ENCODE peak calls at places on chromosomes 1 and 21, in four cellular contexts. B is upper lobe of left lung, A is IMR-90, P is transverse colon. Z is an unnamed sample.
A peak's percentile ranks its signal among the peaks of the same experiment; 100 is the strongest.

GRCh38 chr21:34995979-34996303 is 53.2 kb downstream of the RUNX1 start:
- DNase-seq in B (no peak), A (peak; percentile 36), P (no peak), Z (no peak)

GRCh38 chr1:233166896-233167295 is 128.6 kb downstream of the PCNX2 start:
- DNase-seq in B (no peak), A (no peak), P (no peak), Z (no peak)

GRCh38 chr1:223513309-223513708 is 120.1 kb downstream of the CCDC185 start:
- DNase-seq in P (no peak), A (no peak), B (no peak), Z (no peak)

GRCh38 chr1:15348648-15349047 is 61.0 kb upstream of the EFHD2 start:
- DNase-seq in P (no peak), B (no peak), A (no peak), Z (no peak)

GRCh38 chr1:22769932-22770331 is 59.3 kb downstream of the EPHB2 start:
- DNase-seq in A (no peak), P (no peak), B (no peak), Z (no peak)

GRCh38 chr1:30450818-30451233 is 272.6 kb downstream of the MATN1 start:
- DNase-seq in P (no peak), A (no peak), B (no peak), Z (peak; percentile 11)

GRCh38 chr1:23995431-23995837 is 15.3 kb upstream of the SRSF10 start:
- DNase-seq in B (peak; percentile 24), P (no peak), A (peak; percentile 68), Z (no peak)

GRCh38 chr1:169497317-169497716 is 11.6 kb upstream of the SLC19A2 start:
- DNase-seq in A (no peak), B (no peak), P (no peak), Z (no peak)

GRCh38 chr1:57461405-57461804 is 37.5 kb upstream of the DAB1 start:
- DNase-seq in B (no peak), P (no peak), A (no peak), Z (no peak)

GRCh38 chr1:153546796-153547559 is 1.4 kb upstream of the S100A4 start:
- DNase-seq in B (no peak), A (no peak), P (peak; percentile 6), Z (no peak)

GRCh38 chr1:87034351-87034750 is 119.9 kb downstream of the HS2ST1 start:
- DNase-seq in P (no peak), B (no peak), A (no peak), Z (no peak)

GRCh38 chr1:46393510-46393909 is 607 bp upstream of the FAAH start:
- DNase-seq in P (no peak), A (no peak), B (no peak), Z (no peak)

GRCh38 chr1:8602471-8603219 is 214.8 kb downstream of the RERE start:
- DNase-seq in P (no peak), B (no peak), A (no peak), Z (no peak)

GRCh38 chr1:248618878-248619277 is 16.0 kb downstream of the OR2T11 start:
- DNase-seq in B (no peak), A (peak; percentile 0), P (peak; percentile 70), Z (peak; percentile 87)

GRCh38 chr1:33049381-33049780 is 12.7 kb upstream of the AK2 start:
- DNase-seq in P (no peak), A (no peak), B (no peak), Z (no peak)

GRCh38 chr1:21904725-21905520 is 32.2 kb downstream of the HSPG2 start:
- DNase-seq in P (peak; percentile 82), A (peak; percentile 90), B (peak; percentile 73), Z (peak; percentile 79)

GRCh38 chr1:182391362-182392044 is at the start of gene GLUL:
- DNase-seq in A (peak; percentile 89), B (peak; percentile 99), P (peak; percentile 95), Z (peak; percentile 93)

GRCh38 chr1:34419662-34420061 is 243.0 kb downstream of the C1orf94 start:
- DNase-seq in B (no peak), P (no peak), A (no peak), Z (no peak)

GRCh38 chr1:204623365-204623893 is 62.1 kb downstream of the LRRN2 start:
- DNase-seq in B (peak; percentile 51), P (peak; percentile 53), A (peak; percentile 48), Z (no peak)

GRCh38 chr21:33948096-33948950 is 32.7 kb upstream of the ATP5PO start:
- DNase-seq in A (peak; percentile 30), B (no peak), P (peak; percentile 77), Z (peak; percentile 92)

GRCh38 chr1:111944121-111944785 is 45.2 kb downstream of the KCND3 start:
- DNase-seq in P (no peak), B (no peak), A (no peak), Z (no peak)

GRCh38 chr1:231934797-231935196 is 308.2 kb downstream of the DISC1 start:
- DNase-seq in B (no peak), A (peak; percentile 64), P (no peak), Z (no peak)

GRCh38 chr1:245894843-245895242 is 612.2 kb downstream of the SMYD3 start:
- DNase-seq in B (no peak), A (no peak), P (peak; percentile 58), Z (no peak)

GRCh38 chr1:111190931-111191451 is 9.5 kb downstream of the DENND2D start:
- DNase-seq in P (no peak), B (no peak), A (peak; percentile 61), Z (no peak)

GRCh38 chr1:185260611-185261010 is 56.4 kb downstream of the IVNS1ABP start:
- DNase-seq in B (no peak), A (peak; percentile 11), P (no peak), Z (no peak)

GRCh38 chr1:145927916-145928647 is 798 bp upstream of the RBM8A start:
- DNase-seq in A (no peak), P (peak; percentile 25), B (peak; percentile 58), Z (no peak)

GRCh38 chr1:65489481-65489880 is 69.0 kb downstream of the LEPR start:
- DNase-seq in P (no peak), A (no peak), B (no peak), Z (no peak)

GRCh38 chr1:52674497-52675384 is 23.4 kb downstream of the COA7 start:
- DNase-seq in P (no peak), A (peak; percentile 38), B (no peak), Z (no peak)

GRCh38 chr1:88434836-88435235 is 249.2 kb upstream of the PKN2 start:
- DNase-seq in B (no peak), A (no peak), P (no peak), Z (no peak)

GRCh38 chr1:35560256-35561225 is 2.9 kb downstream of the NCDN start:
- DNase-seq in A (no peak), B (peak; percentile 84), P (peak; percentile 39), Z (no peak)

GRCh38 chr1:117336087-117336817 is 31.0 kb upstream of the MAN1A2 start:
- DNase-seq in A (peak; percentile 46), B (no peak), P (no peak), Z (no peak)

GRCh38 chr1:210200090-210200736 is 32.4 kb upstream of the SERTAD4 start:
- DNase-seq in P (no peak), A (no peak), B (no peak), Z (no peak)

GRCh38 chr1:182038220-182038619 is 23.3 kb downstream of the ZNF648 start:
- DNase-seq in P (no peak), B (no peak), A (no peak), Z (no peak)

GRCh38 chr1:48873944-48874343 is 97.3 kb upstream of the BEND5 start:
- DNase-seq in A (no peak), P (no peak), B (no peak), Z (no peak)

GRCh38 chr1:26015358-26015757 is 6.2 kb upstream of the EXTL1 start:
- DNase-seq in A (peak; percentile 56), P (peak; percentile 44), B (no peak), Z (no peak)

GRCh38 chr21:16624468-16625102 is 888.3 kb upstream of the CXADR start:
- DNase-seq in B (no peak), A (no peak), P (no peak), Z (no peak)

GRCh38 chr1:197080323-197080722 is 13.3 kb upstream of the F13B start:
- DNase-seq in B (no peak), P (no peak), A (no peak), Z (no peak)

GRCh38 chr1:197081117-197081753 is 14.2 kb upstream of the F13B start:
- DNase-seq in A (no peak), B (no peak), P (no peak), Z (no peak)

GRCh38 chr1:197083474-197083873 is 16.4 kb upstream of the F13B start:
- DNase-seq in A (no peak), B (no peak), P (no peak), Z (no peak)
- TF ChIP-seq POLR2A in A (no peak), B (no peak), P (no peak), Z (no peak)

DNA sequence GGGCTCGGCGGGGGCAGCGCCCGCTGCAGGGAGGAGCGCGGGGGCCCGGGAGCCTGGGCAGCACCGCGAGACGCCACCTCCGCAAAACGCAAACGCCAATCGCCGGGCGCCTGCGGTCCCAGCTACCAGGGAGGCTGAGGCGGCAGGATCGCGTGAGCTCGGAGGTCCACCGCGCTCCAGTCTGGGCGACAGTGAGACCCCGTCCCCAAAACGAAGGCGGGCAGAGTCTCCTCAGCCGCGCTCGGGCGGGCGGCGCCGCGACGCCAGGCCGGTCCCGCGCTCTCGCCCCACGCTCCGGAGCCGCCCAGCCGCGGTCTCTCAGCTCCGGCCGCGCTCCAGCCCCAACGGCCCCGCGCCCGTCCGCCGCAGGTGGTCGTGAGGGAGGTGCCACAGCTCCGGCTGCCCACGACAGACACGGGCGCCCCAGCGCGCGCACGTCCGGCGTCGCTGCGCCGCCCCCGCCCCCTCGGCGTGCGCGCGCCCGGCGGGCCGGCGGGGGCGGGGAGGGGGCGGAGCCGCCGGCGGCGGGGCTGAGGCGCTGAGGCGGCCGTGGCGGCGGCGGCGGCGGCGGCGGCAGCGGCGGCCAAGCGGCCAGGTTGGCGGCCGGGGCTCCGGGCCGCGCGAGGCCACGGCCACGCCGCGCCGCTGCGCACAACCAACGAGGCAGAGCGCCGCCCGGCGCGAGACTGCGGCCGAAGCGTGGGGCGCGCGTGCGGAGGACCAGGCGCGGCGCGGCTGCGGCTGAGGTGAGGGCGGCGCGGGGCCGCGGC is at the start of gene ADARB1:
- DNase-seq in P (peak; percentile 57), B (peak; percentile 94), A (peak; percentile 56), Z (peak; percentile 45)
- TF ChIP-seq POLR2A in P (no peak), B (peak; percentile 47), A (peak; percentile 86), Z (peak; percentile 58)

GRCh38 chr1:179293340-179294327 is at the start of gene SOAT1:
- DNase-seq in A (peak; percentile 88), B (peak; percentile 99), P (peak; percentile 95), Z (peak; percentile 99)
- TF ChIP-seq POLR2A in A (peak; percentile 83), B (peak; percentile 85), P (peak; percentile 92), Z (peak; percentile 80)

DNA sequence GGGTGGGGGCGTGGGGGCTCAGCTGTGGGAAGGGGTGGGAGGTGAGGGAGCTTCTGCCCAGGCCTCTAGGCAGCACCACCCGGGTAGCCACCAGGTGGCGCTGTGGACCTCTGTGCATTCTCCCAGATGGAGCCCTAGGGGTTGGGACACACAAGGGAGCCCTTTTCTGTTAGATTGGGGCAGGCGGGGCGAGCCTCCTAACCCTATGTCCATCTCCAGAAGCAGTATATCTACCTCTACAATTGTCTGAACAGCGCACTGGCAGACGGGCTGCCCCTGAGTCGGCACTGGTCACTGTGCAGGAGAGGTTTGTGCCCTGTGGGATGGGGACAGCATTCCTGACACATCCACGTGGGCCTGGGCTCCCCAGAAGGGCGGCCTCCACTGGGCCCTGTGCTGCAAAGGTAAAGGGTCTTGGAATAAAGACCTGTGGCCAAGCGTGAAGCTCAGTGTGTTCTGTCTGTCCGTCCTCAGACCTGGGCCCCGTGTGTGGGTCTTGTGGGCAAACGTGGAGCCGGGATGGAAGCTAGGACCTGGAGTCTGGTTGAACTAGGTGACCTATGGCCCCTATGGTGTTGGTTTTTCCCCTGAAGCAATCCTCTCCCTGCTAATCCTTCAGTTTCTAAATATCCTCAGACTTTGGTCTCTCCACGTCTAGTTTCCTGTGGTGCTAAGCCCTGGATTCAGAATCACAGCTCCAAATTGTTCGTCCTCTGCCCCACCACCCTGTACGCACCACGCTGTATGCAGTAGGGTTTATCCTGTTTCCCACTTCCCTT is 4.4 kb upstream of the LGR6 start:
- DNase-seq in P (peak; percentile 81), B (peak; percentile 90), A (peak; percentile 40), Z (peak; percentile 91)
- TF ChIP-seq POLR2A in P (no peak), B (no peak), A (no peak), Z (no peak)

GRCh38 chr1:207649865-207650580 is 5.1 kb downstream of the CR1L start:
- DNase-seq in P (no peak), A (no peak), B (no peak), Z (no peak)
- TF ChIP-seq POLR2A in P (no peak), A (no peak), B (no peak), Z (no peak)